ENCODE peak calls at places on chromosomes 16 and 17, in four cellular contexts. One of them, this sample, is unnamed.

GRCh38 chr16:290015-290680 is 7.2 kb downstream of the PDIA2 start:
- DNase-seq in neural crest cell: no peak
- DNase-seq in AG09309: no peak
- DNase-seq in astrocyte of the spinal cord: no peak
- DNase-seq in this sample: no peak

GRCh38 chr16:69095179-69095578 is 10.3 kb upstream of the HAS3 start:
- DNase-seq in AG09309: no peak
- DNase-seq in neural crest cell: no peak
- DNase-seq in astrocyte of the spinal cord: no peak
- DNase-seq in this sample: no peak

GRCh38 chr17:76567634-76568432 is 17.8 kb downstream of the ST6GALNAC2 start:
- DNase-seq in neural crest cell: no peak
- DNase-seq in astrocyte of the spinal cord: no peak
- DNase-seq in AG09309: no peak
- DNase-seq in this sample: no peak

GRCh38 chr17:38898812-38899348 is 26.5 kb upstream of the LASP1NB start:
- DNase-seq in neural crest cell: no peak
- DNase-seq in AG09309: no peak
- DNase-seq in astrocyte of the spinal cord: no peak
- DNase-seq in this sample: no peak

GRCh38 chr16:88695218-88695617 is 8.9 kb upstream of the SNAI3 start:
- DNase-seq in AG09309: no peak
- DNase-seq in neural crest cell: no peak
- DNase-seq in astrocyte of the spinal cord: no peak
- DNase-seq in this sample: no peak

GRCh38 chr17:45940826-45941225 is 46.5 kb downstream of the MAPT start:
- DNase-seq in astrocyte of the spinal cord: no peak
- DNase-seq in AG09309: no peak
- DNase-seq in neural crest cell: no peak
- DNase-seq in this sample: no peak

GRCh38 chr17:40122466-40122943 is 734 bp downstream of the MSL1 start:
- DNase-seq in AG09309: no peak
- DNase-seq in neural crest cell: peak
- DNase-seq in astrocyte of the spinal cord: no peak
- DNase-seq in this sample: peak

GRCh38 chr16:48499822-48500440 is 110.0 kb downstream of the N4BP1 start:
- DNase-seq in astrocyte of the spinal cord: peak
- DNase-seq in AG09309: peak
- DNase-seq in neural crest cell: no peak
- DNase-seq in this sample: no peak

GRCh38 chr16:81581107-81581506 is 136.5 kb downstream of the CMIP start:
- DNase-seq in astrocyte of the spinal cord: no peak
- DNase-seq in neural crest cell: no peak
- DNase-seq in AG09309: no peak
- DNase-seq in this sample: no peak

GRCh38 chr17:57294629-57295501 is 38.5 kb downstream of the MSI2 start:
- DNase-seq in astrocyte of the spinal cord: peak
- DNase-seq in neural crest cell: no peak
- DNase-seq in AG09309: no peak
- DNase-seq in this sample: no peak

GRCh38 chr17:48483471-48484131 is 47.2 kb downstream of the HOXB1 start:
- DNase-seq in astrocyte of the spinal cord: peak
- DNase-seq in AG09309: peak
- DNase-seq in neural crest cell: no peak
- DNase-seq in this sample: peak

GRCh38 chr17:29504711-29505110 is 62.1 kb downstream of the ABHD15 start:
- DNase-seq in AG09309: no peak
- DNase-seq in astrocyte of the spinal cord: no peak
- DNase-seq in neural crest cell: no peak
- DNase-seq in this sample: no peak

GRCh38 chr16:22785552-22785951 is 28.4 kb upstream of the HS3ST2 start:
- DNase-seq in AG09309: no peak
- DNase-seq in neural crest cell: no peak
- DNase-seq in astrocyte of the spinal cord: no peak
- DNase-seq in this sample: no peak

GRCh38 chr17:40859536-40859935 is 7.5 kb downstream of the KRT12 start:
- DNase-seq in astrocyte of the spinal cord: no peak
- DNase-seq in neural crest cell: no peak
- DNase-seq in AG09309: no peak
- DNase-seq in this sample: no peak

GRCh38 chr16:3020604-3021448 is 658 bp downstream of the TNFRSF12A start:
- DNase-seq in AG09309: peak
- DNase-seq in neural crest cell: no peak
- DNase-seq in astrocyte of the spinal cord: peak
- DNase-seq in this sample: no peak

GRCh38 chr17:17126131-17127110 is 79.7 kb downstream of the PLD6 start:
- DNase-seq in astrocyte of the spinal cord: no peak
- DNase-seq in neural crest cell: no peak
- DNase-seq in AG09309: no peak
- DNase-seq in this sample: no peak

GRCh38 chr16:46812781-46813555 is 18.0 kb downstream of the C16orf87 start:
- DNase-seq in neural crest cell: no peak
- DNase-seq in AG09309: no peak
- DNase-seq in astrocyte of the spinal cord: no peak
- DNase-seq in this sample: no peak

GRCh38 chr17:36835036-36835435 is 102.2 kb upstream of the LHX1 start:
- DNase-seq in astrocyte of the spinal cord: no peak
- DNase-seq in neural crest cell: no peak
- DNase-seq in AG09309: no peak
- DNase-seq in this sample: no peak

GRCh38 chr17:32648450-32648849 is 161.7 kb downstream of the CDK5R1 start:
- DNase-seq in astrocyte of the spinal cord: no peak
- DNase-seq in AG09309: no peak
- DNase-seq in neural crest cell: no peak
- DNase-seq in this sample: no peak

GRCh38 chr17:8248751-8249607 is at the start of gene PFAS:
- DNase-seq in AG09309: peak
- DNase-seq in neural crest cell: peak
- DNase-seq in astrocyte of the spinal cord: peak
- DNase-seq in this sample: peak

GRCh38 chr16:17380613-17381012 is 90.1 kb downstream of the XYLT1 start:
- DNase-seq in AG09309: no peak
- DNase-seq in astrocyte of the spinal cord: peak
- DNase-seq in neural crest cell: no peak
- DNase-seq in this sample: no peak

GRCh38 chr17:44444735-44445105 is 55.3 kb upstream of the ITGA2B start:
- DNase-seq in astrocyte of the spinal cord: peak
- DNase-seq in AG09309: no peak
- DNase-seq in neural crest cell: no peak
- DNase-seq in this sample: no peak

GRCh38 chr17:57999496-58000017 is 7.5 kb downstream of the SRSF1 start:
- DNase-seq in neural crest cell: no peak
- DNase-seq in AG09309: peak
- DNase-seq in astrocyte of the spinal cord: peak
- DNase-seq in this sample: no peak

GRCh38 chr17:35116845-35117244 is 2.8 kb downstream of the RAD51D start:
- DNase-seq in astrocyte of the spinal cord: peak
- DNase-seq in neural crest cell: no peak
- DNase-seq in AG09309: no peak
- DNase-seq in this sample: no peak

GRCh38 chr17:39080416-39081179 is 70.8 kb downstream of the PLXDC1 start:
- DNase-seq in AG09309: no peak
- DNase-seq in neural crest cell: no peak
- DNase-seq in astrocyte of the spinal cord: no peak
- DNase-seq in this sample: no peak

GRCh38 chr17:43620147-43620944 is 41.4 kb downstream of the MEOX1 start:
- DNase-seq in astrocyte of the spinal cord: no peak
- DNase-seq in AG09309: no peak
- DNase-seq in neural crest cell: no peak
- DNase-seq in this sample: no peak

GRCh38 chr17:4770632-4771031 is 1.1 kb upstream of the TM4SF5 start:
- DNase-seq in AG09309: no peak
- DNase-seq in neural crest cell: no peak
- DNase-seq in astrocyte of the spinal cord: no peak
- DNase-seq in this sample: no peak

GRCh38 chr17:3891626-3892094 is 1.2 kb downstream of the CAMKK1 start:
- DNase-seq in neural crest cell: no peak
- DNase-seq in astrocyte of the spinal cord: peak
- DNase-seq in AG09309: no peak
- DNase-seq in this sample: no peak

GRCh38 chr17:75064867-75065561 is 18.0 kb downstream of the KCTD2 start:
- DNase-seq in neural crest cell: no peak
- DNase-seq in astrocyte of the spinal cord: no peak
- DNase-seq in AG09309: no peak
- DNase-seq in this sample: no peak

GRCh38 chr16:79770244-79771064 is 169.9 kb upstream of the MAF start:
- DNase-seq in astrocyte of the spinal cord: peak
- DNase-seq in neural crest cell: peak
- DNase-seq in AG09309: peak
- DNase-seq in this sample: peak

GRCh38 chr17:59890720-59891119 is 2.0 kb downstream of the TUBD1 start:
- DNase-seq in neural crest cell: no peak
- DNase-seq in AG09309: no peak
- DNase-seq in astrocyte of the spinal cord: peak
- DNase-seq in this sample: no peak

GRCh38 chr17:59892251-59892848 is 393 bp downstream of the TUBD1 start:
- DNase-seq in neural crest cell: no peak
- DNase-seq in AG09309: no peak
- DNase-seq in astrocyte of the spinal cord: no peak
- DNase-seq in this sample: no peak

GRCh38 chr17:59897090-59897489 is 4.2 kb downstream of the RPS6KB1 start:
- DNase-seq in neural crest cell: no peak
- DNase-seq in AG09309: no peak
- DNase-seq in astrocyte of the spinal cord: peak
- DNase-seq in this sample: no peak

GRCh38 chr17:59892849-59893616 is at the start of the genes RPS6KB1 and TUBD1:
- DNase-seq in neural crest cell: peak
- DNase-seq in astrocyte of the spinal cord: peak
- DNase-seq in AG09309: peak
- DNase-seq in this sample: peak

GRCh38 chr17:59893617-59894100 is 738 bp downstream of the RPS6KB1 start:
- DNase-seq in neural crest cell: no peak
- DNase-seq in AG09309: no peak
- DNase-seq in astrocyte of the spinal cord: peak
- DNase-seq in this sample: peak
- TF ChIP-seq CTCF in neural crest cell: peak
- TF ChIP-seq CTCF in AG09309: no peak
- TF ChIP-seq CTCF in astrocyte of the spinal cord: peak
- TF ChIP-seq CTCF in this sample: no peak

GRCh38 chr17:79838541-79839274 is 532 bp downstream of the CBX4 start:
- DNase-seq in astrocyte of the spinal cord: peak
- DNase-seq in neural crest cell: peak
- DNase-seq in AG09309: no peak
- DNase-seq in this sample: peak

GRCh38 chr17:79841369-79842135 is 2.3 kb upstream of the CBX4 start:
- DNase-seq in neural crest cell: no peak
- DNase-seq in AG09309: no peak
- DNase-seq in astrocyte of the spinal cord: no peak
- DNase-seq in this sample: no peak

GRCh38 chr17:79840989-79841286 is 1.7 kb upstream of the CBX4 start:
- DNase-seq in AG09309: no peak
- DNase-seq in astrocyte of the spinal cord: no peak
- DNase-seq in neural crest cell: no peak
- DNase-seq in this sample: no peak

GRCh38 chr17:79839363-79840203 is at the start of gene CBX4:
- DNase-seq in AG09309: peak
- DNase-seq in astrocyte of the spinal cord: peak
- DNase-seq in neural crest cell: peak
- DNase-seq in this sample: peak

DNA sequence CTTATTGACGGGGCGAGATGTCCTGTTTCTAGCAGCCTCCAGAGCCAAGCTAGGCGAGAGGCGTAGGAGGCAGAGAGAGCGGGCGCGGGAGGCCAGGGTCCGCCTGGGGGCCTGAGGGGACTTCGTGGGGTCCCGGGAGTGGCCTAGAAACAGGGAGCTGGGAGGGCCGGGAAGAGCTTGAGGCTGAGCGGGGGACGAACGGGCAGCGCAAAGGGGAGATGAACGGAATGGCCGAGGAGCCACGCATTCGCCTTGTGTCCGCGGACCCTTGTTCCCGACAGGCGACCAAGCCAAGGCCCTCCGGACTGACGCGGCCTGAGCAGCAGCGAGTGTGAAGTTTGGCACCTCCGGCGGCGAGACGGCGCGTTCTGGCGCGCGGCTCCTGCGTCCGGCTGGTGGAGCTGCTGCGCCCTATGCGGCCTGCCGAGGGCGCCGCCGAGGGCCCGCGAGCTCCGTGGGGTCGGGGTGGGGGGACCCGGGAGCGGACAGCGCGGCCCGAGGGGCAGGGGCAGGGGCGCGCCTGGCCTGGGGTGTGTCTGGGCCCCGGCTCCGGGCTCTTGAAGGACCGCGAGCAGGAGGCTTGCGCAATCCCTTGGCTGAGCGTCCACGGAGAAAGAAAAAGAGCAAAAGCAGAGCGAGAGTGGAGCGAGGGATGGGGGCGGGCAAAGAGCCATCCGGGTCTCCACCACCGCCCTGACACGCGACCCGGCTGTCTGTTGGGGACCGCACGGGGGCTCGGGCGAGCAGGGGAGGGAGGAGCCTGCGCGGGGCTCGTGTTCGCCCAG is 1.2 kb upstream of the CBX4 start:
- DNase-seq in neural crest cell: peak
- DNase-seq in AG09309: no peak
- DNase-seq in astrocyte of the spinal cord: peak
- DNase-seq in this sample: peak
- TF ChIP-seq CTCF in neural crest cell: peak
- TF ChIP-seq CTCF in AG09309: peak
- TF ChIP-seq CTCF in astrocyte of the spinal cord: peak
- TF ChIP-seq CTCF in this sample: no peak

GRCh38 chr17:81479672-81480071 is 32.9 kb downstream of the ACTG1 start:
- DNase-seq in AG09309: no peak
- DNase-seq in neural crest cell: no peak
- DNase-seq in astrocyte of the spinal cord: no peak
- DNase-seq in this sample: no peak

GRCh38 chr17:81479175-81479574 is 33.4 kb downstream of the ACTG1 start:
- DNase-seq in neural crest cell: no peak
- DNase-seq in astrocyte of the spinal cord: no peak
- DNase-seq in AG09309: no peak
- DNase-seq in this sample: no peak

GRCh38 chr17:81481011-81481799 is 31.4 kb downstream of the ACTG1 start:
- DNase-seq in neural crest cell: peak
- DNase-seq in AG09309: no peak
- DNase-seq in astrocyte of the spinal cord: peak
- DNase-seq in this sample: peak

GRCh38 chr17:81481815-81482505 is 30.6 kb downstream of the ACTG1 start:
- DNase-seq in astrocyte of the spinal cord: no peak
- DNase-seq in AG09309: no peak
- DNase-seq in neural crest cell: no peak
- DNase-seq in this sample: no peak

GRCh38 chr17:81480140-81480917 is 32.3 kb downstream of the ACTG1 start:
- DNase-seq in astrocyte of the spinal cord: peak
- DNase-seq in neural crest cell: no peak
- DNase-seq in AG09309: no peak
- DNase-seq in this sample: no peak
- TF ChIP-seq CTCF in astrocyte of the spinal cord: peak
- TF ChIP-seq CTCF in neural crest cell: no peak
- TF ChIP-seq CTCF in AG09309: peak
- TF ChIP-seq CTCF in this sample: no peak

DNA sequence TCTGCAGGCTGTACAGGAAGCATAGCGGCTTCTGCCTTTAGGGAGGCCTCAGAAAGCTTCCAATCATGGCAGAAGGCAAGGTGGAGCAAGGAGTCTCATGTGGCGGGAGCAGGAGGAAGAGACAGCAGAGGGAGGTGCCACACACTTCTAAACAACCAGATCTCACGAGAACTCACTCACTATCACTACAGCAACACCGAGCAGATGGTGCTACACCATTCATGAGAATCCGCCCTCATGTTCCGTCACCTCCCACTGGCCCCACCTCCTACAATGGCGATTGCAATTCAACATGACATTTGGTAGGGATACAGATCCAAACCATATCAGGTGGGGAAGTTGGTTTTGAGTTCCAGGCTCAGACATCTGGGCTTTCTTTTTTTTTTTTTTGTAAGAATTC is 31.9 kb upstream of the NUDT7 start:
- DNase-seq in neural crest cell: no peak
- DNase-seq in AG09309: no peak
- DNase-seq in astrocyte of the spinal cord: no peak
- DNase-seq in this sample: no peak
- TF ChIP-seq CTCF in neural crest cell: no peak
- TF ChIP-seq CTCF in AG09309: no peak
- TF ChIP-seq CTCF in astrocyte of the spinal cord: no peak
- TF ChIP-seq CTCF in this sample: no peak

This sample was measured in endothelial cell.